ENCODE peak calls at places on chromosomes 7 and 10, in five cellular contexts. D is HCT116, Q is cardiac fibroblast, Z is HFF-Myc, S is Calu3. V is an unnamed sample.

GRCh38 chr10:93039721-93040120 is 20.9 kb upstream of the CYP26C1 start:
- DNase-seq in D (peak; percentile 12), Q (peak; percentile 64), Z (no peak), S (no peak), V (peak; percentile 56)

GRCh38 chr7:40598915-40599314 is 464.1 kb downstream of the SUGCT start:
- DNase-seq in D (no peak), Q (no peak), Z (no peak), S (no peak), V (no peak)

GRCh38 chr7:39811161-39811614 is 138.9 kb upstream of the CDK13 start:
- DNase-seq in D (no peak), Q (peak; percentile 22), Z (no peak), S (no peak), V (no peak)

GRCh38 chr7:80467069-80467468 is 44.8 kb downstream of the GNAT3 start:
- DNase-seq in D (no peak), Q (peak; percentile 58), Z (no peak), S (no peak), V (no peak)

GRCh38 chr10:124999433-125000365 is 57.8 kb downstream of the ZRANB1 start:
- DNase-seq in D (no peak), Q (peak; percentile 88), Z (no peak), S (no peak), V (peak; percentile 7)

GRCh38 chr7:67863911-67864310 is 867.3 kb downstream of the TYW1 start:
- DNase-seq in D (no peak), Q (no peak), Z (no peak), S (no peak), V (no peak)

GRCh38 chr7:22442187-22442886 is 57.7 kb downstream of the STEAP1B start:
- DNase-seq in D (no peak), Q (no peak), Z (no peak), S (peak; percentile 30), V (no peak)

GRCh38 chr7:150975536-150976285 is 2.4 kb downstream of the KCNH2 start:
- DNase-seq in D (no peak), Q (no peak), Z (no peak), S (no peak), V (no peak)

GRCh38 chr7:27784399-27785053 is 44.6 kb downstream of the TAX1BP1 start:
- DNase-seq in D (peak; percentile 76), Q (peak; percentile 62), Z (peak; percentile 17), S (peak; percentile 67), V (peak; percentile 4)

GRCh38 chr7:152366662-152367061 is 69.1 kb downstream of the KMT2C start:
- DNase-seq in D (no peak), Q (peak; percentile 39), Z (no peak), S (no peak), V (no peak)

GRCh38 chr10:4460267-4460666 is 365.7 kb upstream of the AKR1E2 start:
- DNase-seq in D (no peak), Q (no peak), Z (no peak), S (no peak), V (no peak)

GRCh38 chr7:99790407-99790806 is 6.4 kb upstream of the CYP3A4 start:
- DNase-seq in D (no peak), Q (no peak), Z (no peak), S (no peak), V (no peak)

DNA sequence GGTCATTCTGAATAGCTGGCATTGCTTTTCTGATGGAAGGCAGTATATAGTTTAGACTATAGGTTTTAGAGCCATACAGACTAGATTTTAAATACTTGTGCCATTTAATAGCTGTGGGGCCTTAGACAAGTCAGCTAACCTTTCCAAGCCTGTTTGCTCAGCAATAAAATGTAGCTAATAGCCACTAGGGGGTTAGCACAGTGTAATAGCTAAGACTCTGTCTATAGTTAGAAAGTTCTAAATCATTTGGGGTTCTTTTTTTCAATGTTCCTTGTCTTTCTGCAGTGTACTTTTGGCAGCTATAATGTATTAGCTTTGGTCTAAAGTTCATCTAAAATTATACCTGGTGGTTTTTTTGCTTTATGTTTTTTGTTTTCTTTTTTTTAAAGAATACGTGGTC is 7.5 kb upstream of the KIFBP start:
- DNase-seq in D (no peak), Q (peak; percentile 19), Z (no peak), S (no peak), V (no peak)
- TF ChIP-seq CTCF in D (no peak), Q (peak; percentile 38), Z (peak; percentile 12), S (no peak), V (no peak)

GRCh38 chr10:68720793-68721672 is at the start of gene CCAR1:
- DNase-seq in D (peak; percentile 97), Q (peak; percentile 100), Z (peak; percentile 97), S (peak; percentile 98), V (peak; percentile 97)
- TF ChIP-seq CTCF in D (no peak), Q (no peak), Z (no peak), S (no peak), V (no peak)

GRCh38 chr7:91082854-91083495 is 181.3 kb upstream of the FZD1 start:
- DNase-seq in D (no peak), Q (peak; percentile 66), Z (no peak), S (no peak), V (peak; percentile 32)
- TF ChIP-seq CTCF in D (peak; percentile 32), Q (peak; percentile 51), Z (peak; percentile 38), S (no peak), V (no peak)

DNA sequence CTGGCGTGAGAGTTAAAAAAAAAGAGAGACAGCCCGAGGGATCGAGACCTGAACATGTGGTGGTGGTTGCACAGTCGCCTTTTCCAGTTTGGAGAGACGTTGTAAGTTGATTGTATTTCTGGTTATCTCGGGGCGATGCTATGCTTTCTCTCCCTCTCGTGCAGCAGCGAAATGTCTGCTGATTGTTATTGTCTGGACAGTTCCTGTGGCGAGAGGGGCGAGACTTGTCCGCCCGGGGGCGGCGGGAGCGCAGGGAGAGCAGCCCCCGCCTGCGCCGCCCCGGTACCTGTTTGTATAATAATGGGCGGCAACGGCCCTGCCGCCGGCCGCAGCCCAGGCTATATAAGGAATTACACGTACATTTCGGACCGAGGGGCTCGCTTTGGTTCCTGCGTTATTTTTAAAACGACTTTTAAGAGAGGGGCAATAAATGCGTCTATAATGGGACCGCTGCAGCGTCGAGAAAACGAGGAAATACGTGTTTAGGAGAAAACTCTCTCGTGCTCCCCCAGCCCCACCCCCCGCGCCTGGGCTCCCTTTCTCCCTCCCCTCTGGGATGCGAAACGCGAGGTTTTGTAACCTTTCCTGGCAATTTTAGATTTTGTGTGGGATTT is 1.7 kb downstream of the ZEB1 start:
- DNase-seq in D (no peak), Q (peak; percentile 63), Z (no peak), S (peak; percentile 40), V (peak; percentile 54)
- TF ChIP-seq CTCF in D (no peak), Q (no peak), Z (no peak), S (no peak), V (no peak)

DNA sequence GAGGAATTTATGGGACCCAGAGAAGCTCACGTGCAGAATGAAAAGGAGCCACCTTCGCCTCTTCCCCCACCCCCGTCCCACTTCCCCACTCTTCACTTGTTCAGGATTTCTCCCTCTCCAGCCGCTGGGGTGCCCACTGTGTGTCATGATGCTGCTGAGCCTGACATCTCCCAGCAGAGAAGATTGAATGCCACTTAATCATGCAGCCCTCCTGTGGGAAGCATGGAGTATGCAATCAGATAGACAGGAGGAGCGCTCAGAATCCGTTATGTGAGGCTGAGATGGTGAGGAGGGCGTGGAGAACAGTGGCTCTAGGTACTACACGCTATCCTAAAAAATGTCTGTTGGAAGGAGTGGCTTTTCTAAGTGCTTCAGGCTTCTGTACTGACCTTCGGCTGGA is 334.3 kb downstream of the LRMDA start:
- DNase-seq in D (no peak), Q (no peak), Z (no peak), S (no peak), V (no peak)
- TF ChIP-seq CTCF in D (no peak), Q (no peak), Z (no peak), S (no peak), V (no peak)

GRCh38 chr7:44375236-44375699 is 49.9 kb upstream of the CAMK2B start:
- DNase-seq in D (no peak), Q (no peak), Z (no peak), S (peak; percentile 59), V (no peak)
- TF ChIP-seq CTCF in D (no peak), Q (peak; percentile 16), Z (peak; percentile 7), S (peak; percentile 59), V (peak; percentile 3)

GRCh38 chr10:87816163-87816841 is 1.7 kb downstream of the ATAD1 start:
- DNase-seq in D (no peak), Q (no peak), Z (no peak), S (no peak), V (no peak)
- TF ChIP-seq CTCF in D (no peak), Q (no peak), Z (no peak), S (no peak), V (no peak)